ENCODE peak calls at places on chromosome 20, in five cellular contexts. One of them, this sample, is unnamed.

GRCh38 chr20:24102290-24102689 is 113.7 kb upstream of the GGTLC1 start:
- DNase-seq in HuH-7: peak
- DNase-seq in right atrium auricular region: no peak
- DNase-seq in NCI-H1105: no peak
- DNase-seq in GF-D8: no peak
- DNase-seq in this sample: no peak

GRCh38 chr20:638579-638978 is 14.4 kb downstream of the SRXN1 start:
- DNase-seq in GF-D8: no peak
- DNase-seq in HuH-7: no peak
- DNase-seq in right atrium auricular region: no peak
- DNase-seq in NCI-H1105: no peak
- DNase-seq in this sample: no peak

GRCh38 chr20:35327074-35327976 is 35.1 kb upstream of the FAM83C start:
- DNase-seq in GF-D8: no peak
- DNase-seq in HuH-7: peak
- DNase-seq in right atrium auricular region: no peak
- DNase-seq in NCI-H1105: no peak
- DNase-seq in this sample: no peak

GRCh38 chr20:58481541-58482021 is 33.6 kb downstream of the APCDD1L start:
- DNase-seq in GF-D8: no peak
- DNase-seq in right atrium auricular region: no peak
- DNase-seq in HuH-7: peak
- DNase-seq in NCI-H1105: no peak
- DNase-seq in this sample: no peak

GRCh38 chr20:58294497-58295455 is 14.7 kb upstream of the RAB22A start:
- DNase-seq in right atrium auricular region: no peak
- DNase-seq in NCI-H1105: no peak
- DNase-seq in GF-D8: no peak
- DNase-seq in HuH-7: no peak
- DNase-seq in this sample: no peak

GRCh38 chr20:61024390-61024789 is 227.7 kb upstream of the CDH4 start:
- DNase-seq in GF-D8: no peak
- DNase-seq in NCI-H1105: no peak
- DNase-seq in right atrium auricular region: no peak
- DNase-seq in HuH-7: no peak
- DNase-seq in this sample: no peak

GRCh38 chr20:64166712-64167615 is 2.7 kb downstream of the MYT1 start:
- DNase-seq in HuH-7: no peak
- DNase-seq in GF-D8: no peak
- DNase-seq in NCI-H1105: no peak
- DNase-seq in right atrium auricular region: no peak
- DNase-seq in this sample: no peak

GRCh38 chr20:44896583-44896982 is 11.1 kb downstream of the YWHAB start:
- DNase-seq in right atrium auricular region: no peak
- DNase-seq in HuH-7: no peak
- DNase-seq in NCI-H1105: no peak
- DNase-seq in GF-D8: peak
- DNase-seq in this sample: no peak

GRCh38 chr20:38872491-38873049 is 53.6 kb upstream of the FAM83D start:
- DNase-seq in right atrium auricular region: no peak
- DNase-seq in HuH-7: no peak
- DNase-seq in GF-D8: no peak
- DNase-seq in NCI-H1105: no peak
- DNase-seq in this sample: no peak

GRCh38 chr20:59006167-59006863 is 739 bp downstream of the CTSZ start:
- DNase-seq in GF-D8: no peak
- DNase-seq in right atrium auricular region: no peak
- DNase-seq in HuH-7: no peak
- DNase-seq in NCI-H1105: no peak
- DNase-seq in this sample: no peak

GRCh38 chr20:41837669-41838224 is 219.6 kb upstream of the CHD6 start:
- DNase-seq in HuH-7: no peak
- DNase-seq in right atrium auricular region: no peak
- DNase-seq in NCI-H1105: no peak
- DNase-seq in GF-D8: no peak
- DNase-seq in this sample: peak

GRCh38 chr20:37408930-37409210 is 62.9 kb downstream of the SRC start:
- DNase-seq in HuH-7: no peak
- DNase-seq in GF-D8: no peak
- DNase-seq in right atrium auricular region: no peak
- DNase-seq in NCI-H1105: no peak
- DNase-seq in this sample: peak

GRCh38 chr20:58457083-58457680 is 58.0 kb downstream of the APCDD1L start:
- DNase-seq in right atrium auricular region: no peak
- DNase-seq in HuH-7: no peak
- DNase-seq in NCI-H1105: peak
- DNase-seq in GF-D8: no peak
- DNase-seq in this sample: no peak

GRCh38 chr20:46139243-46139889 is 21.3 kb downstream of the CD40 start:
- DNase-seq in right atrium auricular region: no peak
- DNase-seq in GF-D8: no peak
- DNase-seq in HuH-7: no peak
- DNase-seq in NCI-H1105: peak
- DNase-seq in this sample: no peak

GRCh38 chr20:3082955-3083952 is 1.3 kb downstream of the AVP start:
- DNase-seq in right atrium auricular region: no peak
- DNase-seq in GF-D8: no peak
- DNase-seq in NCI-H1105: no peak
- DNase-seq in HuH-7: no peak
- DNase-seq in this sample: no peak

GRCh38 chr20:29497261-29497671 is 1760.2 kb upstream of the DEFB115 start:
- DNase-seq in NCI-H1105: peak
- DNase-seq in right atrium auricular region: no peak
- DNase-seq in GF-D8: no peak
- DNase-seq in HuH-7: peak
- DNase-seq in this sample: peak

GRCh38 chr20:23289249-23289648 is 61.3 kb upstream of the NXT1 start:
- DNase-seq in NCI-H1105: no peak
- DNase-seq in right atrium auricular region: no peak
- DNase-seq in HuH-7: no peak
- DNase-seq in GF-D8: no peak
- DNase-seq in this sample: no peak

GRCh38 chr20:48051810-48052491 is 266.7 kb upstream of the SULF2 start:
- DNase-seq in NCI-H1105: peak
- DNase-seq in right atrium auricular region: no peak
- DNase-seq in HuH-7: no peak
- DNase-seq in GF-D8: no peak
- DNase-seq in this sample: peak

This sample was measured in NCI-H748 treated with DMSO at 0.1 percent for 48 hours.